ENCODE peak calls at places on chromosome 14, in four cellular contexts. One of them, this sample, is unnamed.

GRCh38 chr14:69629225-69630127 is 18.1 kb downstream of the SUSD6 start:
- DNase-seq in GM12892: no peak
- DNase-seq in astrocyte of the spinal cord: no peak
- DNase-seq in foreskin fibroblast: no peak
- DNase-seq in this sample: no peak

GRCh38 chr14:23483216-23483854 is 13.8 kb downstream of the NGDN start:
- DNase-seq in foreskin fibroblast: no peak
- DNase-seq in astrocyte of the spinal cord: no peak
- DNase-seq in GM12892: peak; percentile 18
- DNase-seq in this sample: no peak

GRCh38 chr14:77498120-77498979 is at the start of gene ISM2:
- DNase-seq in GM12892: peak; percentile 67
- DNase-seq in astrocyte of the spinal cord: no peak
- DNase-seq in foreskin fibroblast: peak; percentile 41
- DNase-seq in this sample: peak; percentile 3

GRCh38 chr14:75561013-75561432 is 17.4 kb upstream of the FLVCR2 start:
- DNase-seq in astrocyte of the spinal cord: peak; percentile 65
- DNase-seq in foreskin fibroblast: peak; percentile 57
- DNase-seq in GM12892: no peak
- DNase-seq in this sample: peak; percentile 70

GRCh38 chr14:100546051-100546443 is 41.2 kb downstream of the BEGAIN start:
- DNase-seq in foreskin fibroblast: no peak
- DNase-seq in astrocyte of the spinal cord: no peak
- DNase-seq in GM12892: peak; percentile 61
- DNase-seq in this sample: no peak

GRCh38 chr14:58637391-58638230 is at the start of gene DACT1:
- DNase-seq in astrocyte of the spinal cord: peak; percentile 87
- DNase-seq in foreskin fibroblast: peak; percentile 57
- DNase-seq in GM12892: peak; percentile 31
- DNase-seq in this sample: no peak

GRCh38 chr14:71720978-71721624 is 211.1 kb upstream of the RGS6 start:
- DNase-seq in GM12892: no peak
- DNase-seq in astrocyte of the spinal cord: peak; percentile 81
- DNase-seq in foreskin fibroblast: peak; percentile 75
- DNase-seq in this sample: peak; percentile 51

GRCh38 chr14:98252819-98253218 is 1019.2 kb downstream of the BCL11B start:
- DNase-seq in astrocyte of the spinal cord: no peak
- DNase-seq in GM12892: no peak
- DNase-seq in foreskin fibroblast: no peak
- DNase-seq in this sample: no peak

GRCh38 chr14:20412876-20413784 is at the start of gene TEP1:
- DNase-seq in GM12892: peak; percentile 59
- DNase-seq in astrocyte of the spinal cord: peak; percentile 87
- DNase-seq in foreskin fibroblast: peak; percentile 80
- DNase-seq in this sample: peak; percentile 82

GRCh38 chr14:105167303-105168092 is 1.1 kb downstream of the JAG2 start:
- DNase-seq in GM12892: no peak
- DNase-seq in foreskin fibroblast: no peak
- DNase-seq in astrocyte of the spinal cord: no peak
- DNase-seq in this sample: no peak

GRCh38 chr14:44404021-44404420 is 103.1 kb downstream of the FSCB start:
- DNase-seq in foreskin fibroblast: no peak
- DNase-seq in GM12892: no peak
- DNase-seq in astrocyte of the spinal cord: no peak
- DNase-seq in this sample: no peak

GRCh38 chr14:50647753-50648152 is 20.4 kb downstream of the SAV1 start:
- DNase-seq in astrocyte of the spinal cord: no peak
- DNase-seq in GM12892: no peak
- DNase-seq in foreskin fibroblast: peak; percentile 47
- DNase-seq in this sample: no peak

GRCh38 chr14:102590667-102591099 is 1.8 kb upstream of the RCOR1 start:
- DNase-seq in foreskin fibroblast: peak; percentile 29
- DNase-seq in astrocyte of the spinal cord: peak; percentile 28
- DNase-seq in GM12892: no peak
- DNase-seq in this sample: no peak

GRCh38 chr14:43894534-43894933 is 612.5 kb downstream of the FSCB start:
- DNase-seq in GM12892: no peak
- DNase-seq in foreskin fibroblast: no peak
- DNase-seq in astrocyte of the spinal cord: no peak
- DNase-seq in this sample: peak; percentile 12

GRCh38 chr14:99568567-99569560 is 35.1 kb downstream of the CCDC85C start:
- DNase-seq in GM12892: no peak
- DNase-seq in astrocyte of the spinal cord: peak; percentile 54
- DNase-seq in foreskin fibroblast: peak; percentile 29
- DNase-seq in this sample: no peak

GRCh38 chr14:50935126-50936090 is 8.9 kb downstream of the PYGL start:
- DNase-seq in foreskin fibroblast: no peak
- DNase-seq in GM12892: no peak
- DNase-seq in astrocyte of the spinal cord: no peak
- DNase-seq in this sample: no peak

GRCh38 chr14:57871487-57872080 is 5.7 kb upstream of the SLC35F4 start:
- DNase-seq in foreskin fibroblast: peak; percentile 31
- DNase-seq in astrocyte of the spinal cord: peak; percentile 77
- DNase-seq in GM12892: no peak
- DNase-seq in this sample: peak; percentile 9

GRCh38 chr14:92496458-92496857 is 17.1 kb upstream of the RIN3 start:
- DNase-seq in astrocyte of the spinal cord: no peak
- DNase-seq in foreskin fibroblast: no peak
- DNase-seq in GM12892: no peak
- DNase-seq in this sample: no peak

GRCh38 chr14:31690056-31690455 is 128.9 kb downstream of the NUBPL start:
- DNase-seq in foreskin fibroblast: no peak
- DNase-seq in astrocyte of the spinal cord: no peak
- DNase-seq in GM12892: no peak
- DNase-seq in this sample: no peak

GRCh38 chr14:97061198-97061597 is 264.0 kb downstream of the VRK1 start:
- DNase-seq in GM12892: no peak
- DNase-seq in astrocyte of the spinal cord: no peak
- DNase-seq in foreskin fibroblast: no peak
- DNase-seq in this sample: no peak

GRCh38 chr14:104596927-104597351 is 7.6 kb downstream of the TMEM179 start:
- DNase-seq in GM12892: peak; percentile 14
- DNase-seq in foreskin fibroblast: no peak
- DNase-seq in astrocyte of the spinal cord: no peak
- DNase-seq in this sample: no peak

GRCh38 chr14:85471744-85472143 is 58.2 kb upstream of the FLRT2 start:
- DNase-seq in GM12892: no peak
- DNase-seq in astrocyte of the spinal cord: peak; percentile 92
- DNase-seq in foreskin fibroblast: peak; percentile 93
- DNase-seq in this sample: peak; percentile 68

GRCh38 chr14:61388976-61389576 is 67.7 kb downstream of the PRKCH start:
- DNase-seq in astrocyte of the spinal cord: peak; percentile 6
- DNase-seq in foreskin fibroblast: peak; percentile 3
- DNase-seq in GM12892: no peak
- DNase-seq in this sample: no peak

GRCh38 chr14:53004976-53005375 is 54.1 kb upstream of the FERMT2 start:
- DNase-seq in astrocyte of the spinal cord: no peak
- DNase-seq in foreskin fibroblast: no peak
- DNase-seq in GM12892: no peak
- DNase-seq in this sample: no peak

GRCh38 chr14:23601424-23601823 is 22.8 kb upstream of the JPH4 start:
- DNase-seq in foreskin fibroblast: no peak
- DNase-seq in astrocyte of the spinal cord: no peak
- DNase-seq in GM12892: no peak
- DNase-seq in this sample: no peak

GRCh38 chr14:74853581-74853980 is 22.4 kb downstream of the PROX2 start:
- DNase-seq in foreskin fibroblast: no peak
- DNase-seq in GM12892: no peak
- DNase-seq in astrocyte of the spinal cord: no peak
- DNase-seq in this sample: no peak

GRCh38 chr14:83172363-83172762 is 1638.7 kb upstream of the SEL1L start:
- DNase-seq in foreskin fibroblast: peak; percentile 24
- DNase-seq in GM12892: no peak
- DNase-seq in astrocyte of the spinal cord: peak; percentile 39
- DNase-seq in this sample: no peak

GRCh38 chr14:75649773-75650172 is 10.9 kb downstream of the ERG28 start:
- DNase-seq in GM12892: no peak
- DNase-seq in foreskin fibroblast: no peak
- DNase-seq in astrocyte of the spinal cord: no peak
- DNase-seq in this sample: no peak

GRCh38 chr14:90556050-90556477 is 159.2 kb downstream of the CALM1 start:
- DNase-seq in foreskin fibroblast: no peak
- DNase-seq in GM12892: no peak
- DNase-seq in astrocyte of the spinal cord: no peak
- DNase-seq in this sample: no peak

GRCh38 chr14:70069186-70069585 is 119.6 kb downstream of the SLC8A3 start:
- DNase-seq in astrocyte of the spinal cord: no peak
- DNase-seq in foreskin fibroblast: no peak
- DNase-seq in GM12892: no peak
- DNase-seq in this sample: no peak

GRCh38 chr14:68297871-68298468 is 478.4 kb downstream of the RAD51B start:
- DNase-seq in astrocyte of the spinal cord: peak; percentile 54
- DNase-seq in GM12892: no peak
- DNase-seq in foreskin fibroblast: peak; percentile 24
- DNase-seq in this sample: no peak

GRCh38 chr14:104166698-104167097 is 28.3 kb downstream of the KIF26A start:
- DNase-seq in foreskin fibroblast: no peak
- DNase-seq in GM12892: no peak
- DNase-seq in astrocyte of the spinal cord: no peak
- DNase-seq in this sample: no peak

GRCh38 chr14:76696791-76697190 is 64.5 kb upstream of the VASH1 start:
- DNase-seq in foreskin fibroblast: no peak
- DNase-seq in GM12892: no peak
- DNase-seq in astrocyte of the spinal cord: no peak
- DNase-seq in this sample: no peak

GRCh38 chr14:74258705-74259035 is 19.4 kb downstream of the VSX2 start:
- DNase-seq in astrocyte of the spinal cord: no peak
- DNase-seq in GM12892: no peak
- DNase-seq in foreskin fibroblast: no peak
- DNase-seq in this sample: no peak

GRCh38 chr14:21267431-21267845 is 1.8 kb downstream of the HNRNPC start:
- DNase-seq in foreskin fibroblast: no peak
- DNase-seq in GM12892: no peak
- DNase-seq in astrocyte of the spinal cord: no peak
- DNase-seq in this sample: no peak

GRCh38 chr14:101464310-101464983 is 96.8 kb upstream of the DIO3 start:
- DNase-seq in foreskin fibroblast: no peak
- DNase-seq in GM12892: no peak
- DNase-seq in astrocyte of the spinal cord: no peak
- DNase-seq in this sample: no peak

GRCh38 chr14:60346706-60347105 is 97.7 kb downstream of the PPM1A start:
- DNase-seq in foreskin fibroblast: no peak
- DNase-seq in astrocyte of the spinal cord: no peak
- DNase-seq in GM12892: no peak
- DNase-seq in this sample: no peak

GRCh38 chr14:59895721-59896120 is 24.2 kb upstream of the LRRC9 start:
- DNase-seq in astrocyte of the spinal cord: no peak
- DNase-seq in foreskin fibroblast: no peak
- DNase-seq in GM12892: no peak
- DNase-seq in this sample: no peak

GRCh38 chr14:104724407-104724980 is 465 bp downstream of the ADSS1 start:
- DNase-seq in foreskin fibroblast: no peak
- DNase-seq in GM12892: no peak
- DNase-seq in astrocyte of the spinal cord: no peak
- DNase-seq in this sample: no peak